ENCODE peak calls at places on chromosomes 16 and 17, in seven cellular contexts. N, H, G, F, R, W and V are unnamed samples.

GRCh38 chr16:65769055-65769465 is 597.4 kb upstream of the CDH5 start:
- DNase-seq in N (no peak), H (no peak), G (no peak), F (peak), R (no peak), W (no peak), V (no peak)

GRCh38 chr17:73683788-73684582 is 39.7 kb upstream of the SDK2 start:
- DNase-seq in N (no peak), H (no peak), G (no peak), F (no peak), R (no peak), W (no peak), V (no peak)

GRCh38 chr17:48795444-48796162 is 21.4 kb downstream of the TTLL6 start:
- DNase-seq in N (peak), H (no peak), G (no peak), F (peak), R (peak), W (no peak), V (no peak)

GRCh38 chr16:56584276-56584675 is 5.1 kb upstream of the MT3 start:
- DNase-seq in N (no peak), H (no peak), G (no peak), F (no peak), R (no peak), W (no peak), V (no peak)

GRCh38 chr17:38604479-38605229 is 1.1 kb downstream of the SRCIN1 start:
- DNase-seq in N (no peak), H (no peak), G (no peak), F (peak), R (no peak), W (peak), V (peak)

GRCh38 chr17:69870091-69870530 is 204.9 kb upstream of the KCNJ16 start:
- DNase-seq in N (peak), H (no peak), G (no peak), F (no peak), R (peak), W (no peak), V (no peak)

GRCh38 chr16:77599793-77600415 is 122.4 kb upstream of the NUDT7 start:
- DNase-seq in N (peak), H (no peak), G (no peak), F (peak), R (no peak), W (no peak), V (no peak)

GRCh38 chr17:51435641-51436091 is 175.3 kb downstream of the UTP18 start:
- DNase-seq in N (peak), H (peak), G (peak), F (peak), R (no peak), W (peak), V (peak)

GRCh38 chr16:78748471-78748929 is 649.0 kb downstream of the WWOX start:
- DNase-seq in N (no peak), H (no peak), G (no peak), F (no peak), R (no peak), W (no peak), V (no peak)

GRCh38 chr16:49918257-49918656 is 62.3 kb upstream of the ZNF423 start:
- DNase-seq in N (no peak), H (no peak), G (no peak), F (no peak), R (no peak), W (no peak), V (no peak)

GRCh38 chr17:32283745-32284207 is 18.1 kb downstream of the RHBDL3 start:
- DNase-seq in N (no peak), H (no peak), G (no peak), F (no peak), R (peak), W (peak), V (no peak)